ENCODE peak calls at places on chromosomes 12 and 14, in ten cellular contexts. M, N, L, H, C, I, D, E, B and A are unnamed samples.

GRCh38 chr12:103858953-103859601 is 18.0 kb upstream of the NT5DC3 start:
- DNase-seq in M (peak), N (peak), L (no peak), H (peak), C (no peak), I (no peak), D (peak), E (peak), B (peak), A (no peak)

GRCh38 chr12:121770802-121771625 is 22.5 kb downstream of the RHOF start:
- DNase-seq in M (no peak), N (no peak), L (no peak), H (no peak), C (no peak), I (no peak), D (no peak), E (no peak), B (no peak), A (no peak)

GRCh38 chr12:111789779-111790178 is 23.0 kb downstream of the ALDH2 start:
- DNase-seq in M (no peak), N (no peak), L (no peak), H (no peak), C (no peak), I (no peak), D (no peak), E (no peak), B (no peak), A (no peak)

GRCh38 chr12:126998747-126999285 is 1268.2 kb upstream of the TMEM132C start:
- DNase-seq in M (peak), N (peak), L (no peak), H (no peak), C (no peak), I (no peak), D (no peak), E (no peak), B (no peak), A (no peak)

GRCh38 chr12:4857472-4858291 is 52.0 kb upstream of the KCNA1 start:
- DNase-seq in M (peak), N (no peak), L (peak), H (peak), C (no peak), I (peak), D (peak), E (peak), B (peak), A (peak)

GRCh38 chr12:98274430-98275130 is 240.8 kb upstream of the TMPO start:
- DNase-seq in M (no peak), N (no peak), L (no peak), H (no peak), C (no peak), I (peak), D (no peak), E (no peak), B (no peak), A (no peak)

GRCh38 chr14:31880935-31881334 is 196.2 kb upstream of the ARHGAP5 start:
- DNase-seq in M (no peak), N (no peak), L (no peak), H (peak), C (no peak), I (no peak), D (no peak), E (no peak), B (no peak), A (no peak)

GRCh38 chr14:30790827-30791226 is 83.5 kb upstream of the COCH start:
- DNase-seq in M (no peak), N (no peak), L (no peak), H (no peak), C (no peak), I (no peak), D (no peak), E (no peak), B (no peak), A (no peak)

GRCh38 chr12:117820216-117820907 is 148.4 kb downstream of the KSR2 start:
- DNase-seq in M (no peak), N (no peak), L (no peak), H (no peak), C (no peak), I (no peak), D (no peak), E (no peak), B (no peak), A (no peak)

GRCh38 chr14:47863441-47863840 is 188.0 kb upstream of the MDGA2 start:
- DNase-seq in M (no peak), N (no peak), L (no peak), H (no peak), C (no peak), I (no peak), D (no peak), E (no peak), B (no peak), A (no peak)

GRCh38 chr12:116257213-116257612 is 20.3 kb downstream of the MED13L start:
- DNase-seq in M (no peak), N (no peak), L (peak), H (no peak), C (no peak), I (no peak), D (no peak), E (no peak), B (no peak), A (no peak)

GRCh38 chr12:50542448-50542847 is 37.7 kb downstream of the DIP2B start:
- DNase-seq in M (no peak), N (no peak), L (no peak), H (peak), C (no peak), I (no peak), D (no peak), E (no peak), B (no peak), A (no peak)

GRCh38 chr12:62886796-62887195 is 48.2 kb downstream of the PPM1H start:
- DNase-seq in M (no peak), N (no peak), L (no peak), H (no peak), C (no peak), I (no peak), D (no peak), E (no peak), B (no peak), A (no peak)

GRCh38 chr12:62895351-62895750 is 39.6 kb downstream of the PPM1H start:
- DNase-seq in M (no peak), N (no peak), L (peak), H (no peak), C (no peak), I (no peak), D (no peak), E (no peak), B (no peak), A (no peak)

GRCh38 chr12:62893276-62893675 is 41.7 kb downstream of the PPM1H start:
- DNase-seq in M (no peak), N (no peak), L (no peak), H (no peak), C (no peak), I (no peak), D (no peak), E (no peak), B (no peak), A (no peak)

GRCh38 chr12:62891805-62892549 is 43.0 kb downstream of the PPM1H start:
- DNase-seq in M (no peak), N (no peak), L (no peak), H (no peak), C (no peak), I (no peak), D (no peak), E (no peak), B (no peak), A (no peak)
- TF ChIP-seq POLR2AphosphoS5 in M (no peak), N (no peak), L (no peak), H (no peak), C (no peak), I (no peak), D (no peak), E (no peak), B (no peak), A (no peak)

DNA sequence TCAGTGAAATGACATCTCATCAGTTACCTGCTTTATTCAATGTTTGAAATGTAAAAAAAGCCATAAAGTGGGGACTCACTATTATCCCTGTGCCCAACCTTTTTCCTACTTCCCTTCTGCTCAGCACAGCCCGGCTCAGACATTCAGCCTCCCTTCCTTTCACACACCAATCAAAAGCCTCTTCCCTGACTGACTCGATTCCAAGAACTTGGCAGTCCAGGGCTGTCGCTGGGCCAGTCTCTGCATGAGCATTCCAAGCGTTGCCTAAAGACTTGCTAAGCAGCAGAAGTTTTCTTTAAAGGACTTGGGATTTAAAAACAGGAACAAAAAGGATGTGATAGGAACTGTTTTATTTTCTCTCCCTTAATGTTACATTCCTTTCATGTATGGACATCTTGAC is 22.7 kb downstream of the ITPR2 start:
- DNase-seq in M (no peak), N (no peak), L (peak), H (no peak), C (no peak), I (no peak), D (peak), E (no peak), B (no peak), A (no peak)
- H3K4me3 ChIP-seq in M (no peak), N (peak), L (no peak), H (no peak), C (no peak), I (no peak), D (no peak), E (no peak), B (no peak), A (no peak)

GRCh38 chr12:53052419-53053222 is 2.8 kb downstream of the TNS2 start:
- DNase-seq in M (no peak), N (no peak), L (no peak), H (no peak), C (no peak), I (no peak), D (peak), E (peak), B (no peak), A (no peak)
- H3K27ac ChIP-seq in M (no peak), N (peak), L (no peak), H (peak), C (peak), I (no peak), D (peak), E (peak), B (peak), A (peak)

GRCh38 chr12:48865441-48866290 is at the start of gene RND1:
- DNase-seq in M (peak), N (peak), L (peak), H (peak), C (no peak), I (peak), D (peak), E (peak), B (peak), A (peak)
- TF ChIP-seq POLR2AphosphoS5 in M (peak), N (peak), L (peak), H (peak), C (peak), I (peak), D (peak), E (no peak), B (peak), A (peak)

GRCh38 chr12:120116443-120116791 is at the start of gene RAB35:
- DNase-seq in M (peak), N (no peak), L (no peak), H (no peak), C (no peak), I (no peak), D (no peak), E (peak), B (no peak), A (no peak)

GRCh38 chr12:120116792-120117651 is 469 bp upstream of the RAB35 start:
- DNase-seq in M (peak), N (peak), L (peak), H (peak), C (no peak), I (no peak), D (peak), E (peak), B (peak), A (peak)

GRCh38 chr12:120117961-120118709 is 1.6 kb upstream of the RAB35 start:
- DNase-seq in M (peak), N (no peak), L (peak), H (no peak), C (no peak), I (no peak), D (no peak), E (no peak), B (no peak), A (no peak)

GRCh38 chr12:120115692-120116442 is 686 bp downstream of the RAB35 start:
- DNase-seq in M (no peak), N (no peak), L (peak), H (peak), C (no peak), I (no peak), D (no peak), E (no peak), B (no peak), A (no peak)

GRCh38 chr12:120115066-120115465 is 1.5 kb downstream of the RAB35 start:
- DNase-seq in M (no peak), N (no peak), L (no peak), H (no peak), C (no peak), I (no peak), D (no peak), E (no peak), B (no peak), A (no peak)
- H3K4me3 ChIP-seq in M (peak), N (peak), L (peak), H (peak), C (peak), I (peak), D (peak), E (peak), B (peak), A (peak)

GRCh38 chr12:57237653-57237951 is 8.1 kb downstream of the SHMT2 start:
- DNase-seq in M (no peak), N (no peak), L (peak), H (no peak), C (no peak), I (no peak), D (no peak), E (no peak), B (no peak), A (no peak)

GRCh38 chr12:57239587-57240068 is 10.1 kb downstream of the SHMT2 start:
- DNase-seq in M (no peak), N (no peak), L (peak), H (no peak), C (no peak), I (no peak), D (no peak), E (no peak), B (no peak), A (no peak)

GRCh38 chr12:57237952-57238853 is 8.7 kb downstream of the SHMT2 start:
- DNase-seq in M (peak), N (no peak), L (peak), H (no peak), C (no peak), I (no peak), D (no peak), E (peak), B (no peak), A (peak)

GRCh38 chr12:57240069-57240921 is 10.7 kb downstream of the STAC3 start:
- DNase-seq in M (peak), N (no peak), L (peak), H (peak), C (no peak), I (no peak), D (peak), E (peak), B (no peak), A (peak)

DNA sequence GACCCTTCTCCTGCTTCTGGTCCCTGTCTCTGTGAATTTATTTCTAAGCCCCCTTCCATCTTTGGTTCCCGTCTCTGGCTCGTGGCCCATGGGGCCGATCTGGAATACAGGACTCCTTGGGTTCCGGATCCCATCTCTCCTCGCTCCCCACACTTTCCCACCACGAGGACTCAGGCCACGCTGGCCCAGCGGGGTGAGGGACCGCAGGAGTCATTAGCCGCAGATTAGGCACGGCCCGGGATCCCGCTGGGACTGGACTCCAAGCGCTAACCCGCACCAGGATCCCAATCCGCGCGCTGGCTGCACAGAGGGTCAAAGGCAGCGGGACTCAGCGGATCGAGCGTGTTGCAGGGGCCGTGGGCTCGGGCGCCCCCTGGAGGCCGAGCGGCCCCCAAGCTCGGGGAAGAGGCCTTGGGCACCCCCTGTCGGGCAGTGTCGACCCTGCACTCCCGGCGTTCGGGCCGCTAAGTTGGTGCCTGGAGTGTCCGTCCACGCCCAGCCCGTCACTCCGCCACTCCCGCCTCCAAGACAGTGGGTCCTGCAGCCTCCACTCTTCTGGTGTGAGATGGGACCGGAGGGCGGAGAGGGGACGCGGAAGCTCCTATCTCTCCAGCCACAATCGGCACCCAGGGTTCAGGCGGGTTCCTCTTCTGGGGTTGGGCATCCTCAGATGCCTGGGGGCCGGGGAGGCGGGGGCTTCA is 9.5 kb downstream of the SHMT2 start:
- DNase-seq in M (peak), N (peak), L (peak), H (peak), C (no peak), I (no peak), D (peak), E (peak), B (peak), A (peak)
- H3K27ac ChIP-seq in M (no peak), N (no peak), L (no peak), H (no peak), C (peak), I (no peak), D (no peak), E (no peak), B (no peak), A (no peak)

GRCh38 chr12:107126688-107127481 is 33.5 kb upstream of the CRY1 start:
- DNase-seq in M (no peak), N (no peak), L (peak), H (peak), C (no peak), I (no peak), D (no peak), E (no peak), B (no peak), A (no peak)

GRCh38 chr12:107122452-107122958 is 29.2 kb upstream of the CRY1 start:
- DNase-seq in M (no peak), N (no peak), L (no peak), H (no peak), C (no peak), I (no peak), D (no peak), E (no peak), B (no peak), A (no peak)

GRCh38 chr12:107129315-107129930 is 36.1 kb upstream of the CRY1 start:
- DNase-seq in M (no peak), N (no peak), L (no peak), H (no peak), C (no peak), I (no peak), D (no peak), E (no peak), B (no peak), A (no peak)

GRCh38 chr12:107127482-107128185 is 34.3 kb upstream of the CRY1 start:
- DNase-seq in M (no peak), N (no peak), L (peak), H (no peak), C (no peak), I (no peak), D (no peak), E (no peak), B (no peak), A (no peak)

DNA sequence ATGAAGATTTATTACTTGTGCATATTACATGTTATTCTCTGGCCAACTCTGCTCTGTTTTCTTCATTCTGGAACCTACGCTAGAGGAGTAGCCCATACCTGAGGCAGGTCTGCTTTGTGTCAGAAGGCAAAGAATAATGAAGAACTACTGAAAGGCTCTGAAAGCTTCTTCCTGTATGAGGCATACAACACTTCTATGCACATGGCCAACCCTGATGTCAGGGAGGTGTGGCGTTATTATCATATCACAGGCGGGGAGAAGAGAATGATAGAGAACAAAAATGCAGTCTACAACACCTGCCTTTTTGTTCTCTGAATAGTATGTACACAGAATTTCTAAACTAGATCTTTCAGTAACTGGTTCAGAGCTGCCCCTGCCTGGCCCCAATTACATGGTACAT is 32.5 kb upstream of the CRY1 start:
- DNase-seq in M (no peak), N (no peak), L (no peak), H (no peak), C (no peak), I (no peak), D (no peak), E (no peak), B (no peak), A (no peak)
- TF ChIP-seq POLR2AphosphoS5 in M (no peak), N (no peak), L (no peak), H (no peak), C (no peak), I (no peak), D (no peak), E (no peak), B (no peak), A (no peak)

GRCh38 chr14:101119830-101120571 is 216.5 kb upstream of the RTL1 start:
- DNase-seq in M (no peak), N (peak), L (peak), H (no peak), C (peak), I (no peak), D (peak), E (no peak), B (no peak), A (peak)

GRCh38 chr14:101122114-101122854 is 218.8 kb upstream of the RTL1 start:
- DNase-seq in M (no peak), N (no peak), L (no peak), H (no peak), C (peak), I (no peak), D (peak), E (peak), B (no peak), A (no peak)

GRCh38 chr14:101121399-101122113 is 218.0 kb upstream of the RTL1 start:
- DNase-seq in M (no peak), N (peak), L (no peak), H (no peak), C (peak), I (no peak), D (peak), E (peak), B (no peak), A (peak)

GRCh38 chr14:101118746-101119610 is 215.5 kb upstream of the RTL1 start:
- DNase-seq in M (no peak), N (peak), L (no peak), H (no peak), C (no peak), I (no peak), D (peak), E (peak), B (no peak), A (peak)

GRCh38 chr14:101120636-101121398 is 217.3 kb upstream of the RTL1 start:
- DNase-seq in M (no peak), N (peak), L (no peak), H (no peak), C (peak), I (no peak), D (peak), E (peak), B (no peak), A (peak)
- H3K4me3 ChIP-seq in M (no peak), N (peak), L (no peak), H (no peak), C (no peak), I (no peak), D (peak), E (peak), B (no peak), A (peak)